ENCODE peak calls at places on chromosomes 2 and 18, in six cellular contexts. B is heart right ventricle, S is cardiac fibroblast, V is NCI-H2081, O is IMR-90, T is aorta. W is an unnamed sample.

GRCh38 chr2:240394549-240394948 is 40.9 kb upstream of the GPC1 start:
- DNase-seq in B (no peak), O (no peak), S (no peak), T (no peak), V (no peak), W (no peak)

GRCh38 chr2:130826821-130827501 is 9.8 kb upstream of the ARHGEF4 start:
- DNase-seq in V (no peak), B (no peak), S (no peak), T (no peak), O (no peak), W (no peak)

GRCh38 chr2:54724150-54724559 is 693 bp downstream of the EML6 start:
- DNase-seq in T (no peak), B (no peak), S (peak; percentile 8), O (no peak), V (no peak), W (peak; percentile 18)

GRCh38 chr2:9778012-9778411 is 65.3 kb upstream of the TAF1B start:
- DNase-seq in V (no peak), S (no peak), B (no peak), O (no peak), T (no peak), W (no peak)

GRCh38 chr2:128623776-128624424 is 305.2 kb upstream of the HS6ST1 start:
- DNase-seq in S (peak; percentile 87), V (no peak), T (no peak), O (peak; percentile 95), B (no peak), W (peak; percentile 79)

GRCh38 chr2:70672990-70673647 is 94.9 kb downstream of the ADD2 start:
- DNase-seq in O (no peak), V (no peak), T (no peak), S (no peak), B (no peak), W (no peak)

GRCh38 chr2:101356486-101356885 is 30.8 kb downstream of the CREG2 start:
- DNase-seq in T (no peak), B (no peak), S (peak; percentile 46), O (peak; percentile 39), V (no peak), W (no peak)

GRCh38 chr2:238979636-238980035 is 131.8 kb downstream of the TWIST2 start:
- DNase-seq in T (no peak), B (no peak), V (no peak), S (no peak), O (peak; percentile 14), W (no peak)

GRCh38 chr18:23881778-23882177 is 132.8 kb upstream of the TTC39C start:
- DNase-seq in V (peak; percentile 87), O (no peak), S (no peak), B (no peak), T (no peak), W (no peak)

GRCh38 chr2:242029422-242030225 is 160.1 kb downstream of the RTP5 start:
- DNase-seq in O (no peak), S (no peak), T (peak; percentile 19), V (no peak), B (no peak), W (no peak)

GRCh38 chr2:10139536-10139935 is 17.0 kb downstream of the RRM2 start:
- DNase-seq in S (no peak), B (no peak), V (no peak), O (no peak), T (no peak), W (no peak)

GRCh38 chr2:31693882-31694281 is 113.1 kb upstream of the SRD5A2 start:
- DNase-seq in O (no peak), V (no peak), T (no peak), S (peak; percentile 4), B (no peak), W (peak; percentile 8)

GRCh38 chr18:58211510-58211909 is 167.5 kb downstream of the NEDD4L start:
- DNase-seq in B (no peak), V (no peak), O (no peak), T (no peak), S (no peak), W (no peak)

GRCh38 chr18:70288171-70288850 is 534 bp upstream of the SOCS6 start:
- DNase-seq in V (peak; percentile 29), O (peak; percentile 39), S (peak; percentile 33), T (peak; percentile 58), B (peak; percentile 40), W (peak; percentile 36)

GRCh38 chr2:161030260-161031063 is 129.8 kb upstream of the TANK start:
- DNase-seq in O (peak; percentile 100), T (no peak), S (peak; percentile 98), B (no peak), V (no peak), W (peak; percentile 98)

GRCh38 chr2:144941743-144942488 is 422.0 kb upstream of the ZEB2 start:
- DNase-seq in V (no peak), S (peak; percentile 9), T (no peak), B (no peak), O (no peak), W (no peak)

GRCh38 chr18:9876867-9877654 is 8.7 kb upstream of the TXNDC2 start:
- DNase-seq in V (no peak), O (peak; percentile 97), S (peak; percentile 98), T (no peak), B (no peak), W (peak; percentile 100)

GRCh38 chr2:233384017-233384416 is 29.7 kb downstream of the DGKD start:
- DNase-seq in T (no peak), B (no peak), V (no peak), O (no peak), S (no peak), W (no peak)

GRCh38 chr2:235746257-235746934 is 252.6 kb downstream of the AGAP1 start:
- DNase-seq in S (peak; percentile 93), B (no peak), T (no peak), V (peak; percentile 73), O (peak; percentile 90), W (peak; percentile 89)

GRCh38 chr18:44545359-44545985 is 135.2 kb upstream of the SETBP1 start:
- DNase-seq in B (no peak), O (no peak), S (no peak), T (no peak), V (no peak), W (no peak)

GRCh38 chr2:58981237-58981636 is 740.1 kb upstream of the FANCL start:
- DNase-seq in T (no peak), V (no peak), S (no peak), O (no peak), B (no peak), W (no peak)

GRCh38 chr2:150681120-150681796 is 193.8 kb upstream of the RND3 start:
- DNase-seq in S (peak; percentile 91), O (peak; percentile 97), T (no peak), V (no peak), B (no peak), W (peak; percentile 97)

GRCh38 chr2:233359823-233360222 is 5.5 kb downstream of the DGKD start:
- DNase-seq in B (no peak), V (no peak), T (no peak), O (no peak), S (no peak), W (no peak)

GRCh38 chr2:126761981-126762878 is 106.3 kb downstream of the GYPC start:
- DNase-seq in S (no peak), B (no peak), T (no peak), O (no peak), V (no peak), W (no peak)

GRCh38 chr2:226795281-226796011 is 4.2 kb downstream of the IRS1 start:
- DNase-seq in O (peak; percentile 56), S (no peak), V (no peak), B (peak; percentile 36), T (peak; percentile 45), W (peak; percentile 40)

GRCh38 chr2:161418715-161419337 is 2.7 kb downstream of the TBR1 start:
- DNase-seq in B (peak; percentile 11), T (no peak), S (no peak), V (no peak), O (peak; percentile 10), W (peak; percentile 27)

GRCh38 chr2:10178751-10179150 is 56.2 kb downstream of the RRM2 start:
- DNase-seq in T (no peak), S (no peak), B (no peak), O (no peak), V (no peak), W (no peak)

GRCh38 chr2:205047273-205047839 is 502.1 kb downstream of the PARD3B start:
- DNase-seq in T (no peak), S (no peak), V (no peak), O (no peak), B (no peak), W (no peak)

GRCh38 chr2:69390001-69390400 is 3.0 kb upstream of the GFPT1 start:
- DNase-seq in B (no peak), T (no peak), O (no peak), V (no peak), S (peak; percentile 29), W (peak; percentile 27)

GRCh38 chr2:31446848-31447247 is 32.3 kb upstream of the XDH start:
- DNase-seq in B (no peak), T (no peak), V (no peak), S (no peak), O (peak; percentile 38), W (no peak)

GRCh38 chr2:142462291-142462690 is 331.5 kb upstream of the LRP1B start:
- DNase-seq in O (no peak), V (no peak), S (no peak), T (no peak), B (no peak), W (no peak)

GRCh38 chr2:161128885-161129284 is 31.3 kb upstream of the TANK start:
- DNase-seq in V (no peak), T (no peak), S (no peak), O (no peak), B (no peak), W (no peak)

GRCh38 chr2:26081601-26082000 is 47.7 kb downstream of the RAB10 start:
- DNase-seq in T (no peak), S (no peak), B (no peak), V (no peak), O (no peak), W (no peak)

GRCh38 chr2:120729410-120730052 is 6.1 kb upstream of the GLI2 start:
- DNase-seq in T (no peak), O (peak; percentile 88), B (no peak), S (peak; percentile 85), V (no peak), W (peak; percentile 86)

GRCh38 chr2:50225021-50225928 is 806.7 kb downstream of the NRXN1 start:
- DNase-seq in V (no peak), S (no peak), B (no peak), O (no peak), T (no peak), W (no peak)

GRCh38 chr2:61993422-61994024 is 88.0 kb downstream of the COMMD1 start:
- DNase-seq in O (peak; percentile 62), V (peak; percentile 25), T (no peak), B (no peak), S (peak; percentile 68), W (peak; percentile 62)

GRCh38 chr2:9231291-9232165 is 24.9 kb downstream of the ASAP2 start:
- DNase-seq in V (no peak), B (no peak), T (no peak), S (no peak), O (no peak), W (no peak)